ENCODE peak calls at places on chromosomes 13 and 19, in four cellular contexts. Q is mammary epithelial cell, T is GM03348, E is NCI-H1105 treated with DMSO at 0.1 percent for 48 hours. S is an unnamed sample.

GRCh38 chr19:34480971-34481821 is at the start of gene WTIP:
- DNase-seq in T (peak; percentile 96), Q (peak; percentile 62), E (no peak), S (no peak)

GRCh38 chr19:43895727-43896126 is 39.4 kb downstream of the ZNF45 start:
- DNase-seq in E (no peak), T (no peak), Q (no peak), S (no peak)

GRCh38 chr13:24671367-24672117 is 8.7 kb upstream of the ATP12A start:
- DNase-seq in Q (peak; percentile 87), T (peak; percentile 89), E (peak; percentile 32), S (peak; percentile 46)

GRCh38 chr13:111474136-111475002 is 153.9 kb downstream of the TEX29 start:
- DNase-seq in T (peak; percentile 84), E (peak; percentile 87), Q (peak; percentile 19), S (peak; percentile 31)

GRCh38 chr19:10404888-10405808 is 1.8 kb upstream of the CDC37 start:
- DNase-seq in Q (no peak), T (no peak), E (no peak), S (no peak)

GRCh38 chr19:17402982-17403855 is 2.2 kb downstream of the BST2 start:
- DNase-seq in E (no peak), T (peak; percentile 70), Q (no peak), S (no peak)

GRCh38 chr13:28492527-28493367 is 2.2 kb downstream of the FLT1 start:
- DNase-seq in Q (no peak), E (no peak), T (no peak), S (no peak)

GRCh38 chr19:31534786-31535185 is 185.6 kb upstream of the TSHZ3 start:
- DNase-seq in T (no peak), Q (no peak), E (no peak), S (no peak)

GRCh38 chr19:4115050-4115817 is 8.7 kb downstream of the MAP2K2 start:
- DNase-seq in T (no peak), Q (no peak), E (no peak), S (no peak)

GRCh38 chr19:11191934-11192333 is 5.4 kb downstream of the KANK2 start:
- DNase-seq in E (no peak), Q (no peak), T (no peak), S (no peak)

GRCh38 chr13:80040219-80040976 is 300.5 kb downstream of the SPRY2 start:
- DNase-seq in E (no peak), T (peak; percentile 62), Q (peak; percentile 99), S (peak; percentile 96)

GRCh38 chr19:41537789-41538188 is 38.2 kb upstream of the CEACAM21 start:
- DNase-seq in E (no peak), T (peak; percentile 17), Q (peak; percentile 7), S (no peak)

GRCh38 chr13:62185631-62186256 is 770.1 kb upstream of the PCDH20 start:
- DNase-seq in E (no peak), T (no peak), Q (no peak), S (no peak)

GRCh38 chr19:53424968-53425597 is 6.7 kb upstream of the ZNF761 start:
- DNase-seq in E (peak; percentile 71), T (peak; percentile 80), Q (peak; percentile 35), S (no peak)

GRCh38 chr19:34327851-34328250 is 37.1 kb upstream of the GPI start:
- DNase-seq in Q (no peak), E (no peak), T (no peak), S (no peak)

GRCh38 chr13:97125810-97126738 is 96.1 kb upstream of the MBNL2 start:
- DNase-seq in Q (peak; percentile 75), E (no peak), T (peak; percentile 60), S (no peak)

GRCh38 chr13:113651511-113652403 is 6.2 kb downstream of the ATP4B start:
- DNase-seq in Q (no peak), E (no peak), T (no peak), S (no peak)

GRCh38 chr13:37009692-37010091 is 9.1 kb downstream of the EXOSC8 start:
- DNase-seq in T (no peak), Q (no peak), E (no peak), S (no peak)

GRCh38 chr13:95463516-95463915 is 89.0 kb upstream of the CLDN10 start:
- DNase-seq in T (no peak), Q (peak; percentile 12), E (no peak), S (no peak)

GRCh38 chr19:12668346-12668745 is 1.7 kb downstream of the WDR83 start:
- DNase-seq in Q (no peak), E (no peak), T (no peak), S (no peak)

GRCh38 chr19:19643158-19644053 is at the start of gene GMIP:
- DNase-seq in E (peak; percentile 77), Q (peak; percentile 59), T (peak; percentile 94), S (peak; percentile 37)

GRCh38 chr19:39306075-39306474 is 9.9 kb downstream of the IFNL1 start:
- DNase-seq in E (no peak), T (no peak), Q (no peak), S (no peak)

GRCh38 chr13:75645141-75645540 is 9.0 kb downstream of the LMO7 start:
- DNase-seq in Q (no peak), T (no peak), E (no peak), S (no peak)

GRCh38 chr19:10431254-10431942 is 11.1 kb downstream of the PDE4A start:
- DNase-seq in E (no peak), Q (no peak), T (peak; percentile 48), S (peak; percentile 78)

GRCh38 chr13:109155301-109155761 is 525.9 kb downstream of the MYO16 start:
- DNase-seq in T (peak; percentile 81), E (no peak), Q (peak; percentile 14), S (no peak)

GRCh38 chr19:18905520-18906236 is 9.7 kb upstream of the CERS1 start:
- DNase-seq in T (no peak), Q (no peak), E (no peak), S (no peak)

GRCh38 chr13:42781362-42781761 is at the start of gene FAM216B:
- DNase-seq in T (no peak), Q (no peak), E (no peak), S (no peak)

GRCh38 chr13:76330216-76330615 is 556.0 kb downstream of the KCTD12 start:
- DNase-seq in T (no peak), E (no peak), Q (no peak), S (no peak)

GRCh38 chr13:101092985-101093384 is 323.3 kb downstream of the NALCN start:
- DNase-seq in E (no peak), T (peak; percentile 3), Q (no peak), S (no peak)

GRCh38 chr19:15779756-15780476 is 7.5 kb upstream of the OR10H5 start:
- DNase-seq in E (peak; percentile 30), Q (peak; percentile 11), T (no peak), S (peak; percentile 37)

GRCh38 chr19:17659996-17660395 is 28.2 kb downstream of the UNC13A start:
- DNase-seq in T (no peak), E (peak; percentile 49), Q (no peak), S (no peak)

GRCh38 chr19:3785938-3786824 is at the start of gene MATK:
- DNase-seq in E (no peak), Q (no peak), T (no peak), S (no peak)

GRCh38 chr19:8506402-8506957 is 4.0 kb upstream of the PRAM1 start:
- DNase-seq in Q (no peak), E (peak; percentile 69), T (no peak), S (no peak)

GRCh38 chr13:53126803-53127202 is 98.2 kb downstream of the OLFM4 start:
- DNase-seq in T (peak; percentile 27), Q (no peak), E (no peak), S (no peak)

GRCh38 chr19:52248256-52248655 is 21.1 kb upstream of the ZNF766 start:
- DNase-seq in E (peak; percentile 19), Q (peak; percentile 42), T (peak; percentile 72), S (no peak)

GRCh38 chr19:5587661-5588060 is 19.9 kb upstream of the TINCR start:
- DNase-seq in T (no peak), Q (no peak), E (peak; percentile 58), S (no peak)

GRCh38 chr13:19650742-19651141 is 17.3 kb downstream of the MPHOSPH8 start:
- DNase-seq in Q (no peak), E (no peak), T (no peak), S (no peak)

GRCh38 chr19:43738780-43739211 is 16.0 kb downstream of the SMG9 start:
- DNase-seq in Q (no peak), T (no peak), E (no peak), S (no peak)

GRCh38 chr13:82693607-82694006 is 1188.7 kb downstream of the SLITRK1 start:
- DNase-seq in E (no peak), Q (no peak), T (no peak), S (no peak)

GRCh38 chr19:18762125-18763023 is 28.7 kb downstream of the COMP start:
- DNase-seq in E (peak; percentile 96), Q (peak; percentile 94), T (no peak), S (no peak)